ENCODE peak calls at places on chromosomes 16 and 17, in four cellular contexts. T is iPS DF 6.9, D is Caco-2, K is AML-193. V is an unnamed sample.

GRCh38 chr17:82942166-82943130 is 102.6 kb upstream of the ZNF750 start:
- DNase-seq in D (no peak), T (no peak), K (no peak), V (no peak)

GRCh38 chr16:57284952-57285263 is 436 bp upstream of the PLLP start:
- DNase-seq in K (no peak), T (no peak), D (no peak), V (no peak)

GRCh38 chr17:73338050-73338491 is 26.3 kb upstream of the CDC42EP4 start:
- DNase-seq in D (no peak), K (no peak), T (no peak), V (no peak)

GRCh38 chr17:1966274-1967086 is 58.7 kb downstream of the RTN4RL1 start:
- DNase-seq in T (no peak), K (no peak), D (no peak), V (no peak)

GRCh38 chr17:50079334-50080095 is 15.6 kb upstream of the PDK2 start:
- DNase-seq in T (no peak), D (no peak), K (no peak), V (no peak)

GRCh38 chr17:65190467-65191095 is 53.4 kb downstream of the RGS9 start:
- DNase-seq in T (no peak), D (no peak), K (no peak), V (no peak)

GRCh38 chr17:20270336-20270735 is 197.0 kb downstream of the LGALS9B start:
- DNase-seq in K (no peak), D (no peak), T (no peak), V (no peak)

GRCh38 chr16:15601212-15601879 is 41.6 kb downstream of the MARF1 start:
- DNase-seq in T (no peak), D (no peak), K (no peak), V (no peak)

GRCh38 chr17:5049314-5049819 is 14.1 kb upstream of the SLC52A1 start:
- DNase-seq in D (no peak), T (no peak), K (no peak), V (peak)

GRCh38 chr16:4915226-4915761 is 21.7 kb downstream of the PPL start:
- DNase-seq in D (no peak), K (no peak), T (no peak), V (peak)

GRCh38 chr16:1771072-1771863 is at the start of gene NME3:
- DNase-seq in K (peak), D (no peak), T (no peak), V (peak)

GRCh38 chr17:14303343-14304221 is 2.7 kb downstream of the HS3ST3B1 start:
- DNase-seq in D (no peak), T (no peak), K (no peak), V (peak)

GRCh38 chr16:52621651-52622050 is 74.7 kb upstream of the TOX3 start:
- DNase-seq in K (no peak), T (no peak), D (no peak), V (peak)

GRCh38 chr17:7839890-7840260 is 5.9 kb downstream of the KDM6B start:
- DNase-seq in T (no peak), K (no peak), D (no peak), V (no peak)

GRCh38 chr16:69772560-69773254 is 10.6 kb downstream of the WWP2 start:
- DNase-seq in D (no peak), K (no peak), T (no peak), V (peak)

GRCh38 chr16:72523087-72523486 is 351.1 kb upstream of the PMFBP1 start:
- DNase-seq in T (no peak), D (no peak), K (no peak), V (no peak)

GRCh38 chr16:19810817-19811731 is 73.6 kb downstream of the GPRC5B start:
- DNase-seq in K (no peak), D (no peak), T (no peak), V (peak)

GRCh38 chr17:19717031-19717360 is 612 bp upstream of the SLC47A2 start:
- DNase-seq in D (no peak), T (no peak), K (no peak), V (no peak)

GRCh38 chr16:58377932-58378331 is 14.3 kb upstream of the GINS3 start:
- DNase-seq in T (no peak), K (no peak), D (no peak), V (peak)

GRCh38 chr16:75754126-75754525 is 27.8 kb upstream of the CPHXL start:
- DNase-seq in K (no peak), D (peak), T (no peak), V (peak)

GRCh38 chr16:26963109-26963508 is 103.6 kb upstream of the C16orf82 start:
- DNase-seq in K (no peak), D (no peak), T (peak), V (peak)

GRCh38 chr16:66478733-66479511 is 51.8 kb downstream of the BEAN1 start:
- DNase-seq in D (peak), K (peak), T (peak), V (peak)